ENCODE peak calls at places on chromosomes 12 and 14, in five cellular contexts. W, N, G, O and S are unnamed samples.

GRCh38 chr12:124109760-124110159 is 136.7 kb downstream of the ZNF664 start:
- DNase-seq in G (peak; percentile 37), O (peak; percentile 43), N (peak; percentile 34), W (no peak), S (no peak)

GRCh38 chr14:104793703-104793959 is 1.9 kb downstream of the AKT1 start:
- DNase-seq in W (no peak), N (no peak), O (no peak), G (no peak), S (no peak)

GRCh38 chr14:68246074-68246980 is 426.7 kb downstream of the RAD51B start:
- DNase-seq in G (no peak), N (no peak), W (no peak), O (no peak), S (no peak)

GRCh38 chr12:122956028-122956427 is 10.2 kb downstream of the ABCB9 start:
- DNase-seq in W (no peak), G (no peak), N (no peak), O (no peak), S (no peak)

GRCh38 chr12:26566670-26567069 is 266.3 kb downstream of the ITPR2 start:
- DNase-seq in W (no peak), G (no peak), O (no peak), N (peak; percentile 12), S (peak; percentile 44)

GRCh38 chr14:53849549-53849948 is 107.1 kb downstream of the BMP4 start:
- DNase-seq in G (no peak), N (no peak), O (no peak), W (no peak), S (no peak)

GRCh38 chr12:52699960-52700359 is 3.4 kb downstream of the KRT77 start:
- DNase-seq in W (no peak), O (no peak), G (no peak), N (no peak), S (no peak)

GRCh38 chr12:69022674-69023073 is 89.7 kb upstream of the CPM start:
- DNase-seq in G (no peak), W (no peak), O (no peak), N (peak; percentile 36), S (no peak)

GRCh38 chr14:99415496-99416281 is 65.0 kb downstream of the SETD3 start:
- DNase-seq in N (peak; percentile 86), W (peak; percentile 37), G (peak; percentile 50), O (peak; percentile 66), S (peak; percentile 72)

GRCh38 chr12:108833355-108833733 is 24.0 kb downstream of the SSH1 start:
- DNase-seq in W (no peak), G (no peak), N (peak; percentile 95), O (no peak), S (peak; percentile 96)

GRCh38 chr14:62143235-62143634 is 381.0 kb downstream of the SNAPC1 start:
- DNase-seq in O (no peak), N (peak; percentile 78), G (no peak), W (no peak), S (peak; percentile 90)

GRCh38 chr12:52037248-52037861 is 13.9 kb upstream of the NR4A1 start:
- DNase-seq in O (no peak), G (peak; percentile 54), N (peak; percentile 81), W (no peak), S (peak; percentile 60)

GRCh38 chr12:89307665-89308253 is 44.5 kb downstream of the DUSP6 start:
- DNase-seq in G (no peak), W (no peak), N (no peak), O (no peak), S (no peak)

GRCh38 chr14:102317564-102318248 is 1.8 kb upstream of the ZNF839 start:
- DNase-seq in N (peak; percentile 41), W (no peak), O (no peak), G (no peak), S (no peak)

GRCh38 chr12:98696036-98696646 is 51.1 kb downstream of the APAF1 start:
- DNase-seq in W (no peak), G (no peak), O (no peak), N (no peak), S (no peak)

GRCh38 chr14:24834951-24835350 is 201.0 kb upstream of the GZMB start:
- DNase-seq in O (no peak), N (no peak), G (no peak), W (no peak), S (no peak)

GRCh38 chr14:89190779-89191513 is 226.1 kb downstream of the FOXN3 start:
- DNase-seq in W (no peak), N (no peak), G (no peak), O (no peak), S (peak; percentile 12)

GRCh38 chr14:96614528-96614927 is 112.3 kb downstream of the PAPOLA start:
- DNase-seq in W (no peak), N (no peak), O (no peak), G (no peak), S (no peak)

GRCh38 chr12:1835178-1836131 is 15.1 kb downstream of the LRTM2 start:
- DNase-seq in N (no peak), O (no peak), W (no peak), G (no peak), S (no peak)

GRCh38 chr12:49944718-49945117 is 5.8 kb upstream of the AQP2 start:
- DNase-seq in W (no peak), O (no peak), G (no peak), N (no peak), S (no peak)

GRCh38 chr14:104933721-104934379 is 9.2 kb downstream of the PLD4 start:
- DNase-seq in O (no peak), G (no peak), N (no peak), W (no peak), S (no peak)

GRCh38 chr12:89968151-89968699 is 259.6 kb upstream of the ATP2B1 start:
- DNase-seq in W (no peak), N (no peak), G (no peak), O (no peak), S (no peak)

GRCh38 chr12:104720346-104721064 is 237.6 kb downstream of the SLC41A2 start:
- DNase-seq in G (peak; percentile 40), O (no peak), N (peak; percentile 59), W (peak; percentile 52), S (peak; percentile 68)

GRCh38 chr12:52200783-52201519 is 9.1 kb upstream of the KRT80 start:
- DNase-seq in G (no peak), N (no peak), O (no peak), W (no peak), S (no peak)

GRCh38 chr14:94615823-94616570 is 3.8 kb downstream of the SERPINA3 start:
- DNase-seq in W (no peak), O (no peak), N (no peak), G (no peak), S (no peak)

GRCh38 chr12:92802906-92803305 is 100.1 kb downstream of the PLEKHG7 start:
- DNase-seq in N (no peak), W (no peak), G (no peak), O (no peak), S (no peak)

GRCh38 chr12:62983594-62983993 is 48.6 kb upstream of the PPM1H start:
- DNase-seq in N (no peak), G (peak; percentile 58), W (no peak), O (peak; percentile 8), S (no peak)

GRCh38 chr12:109811624-109811995 is 21.6 kb downstream of the TRPV4 start:
- DNase-seq in G (no peak), N (no peak), O (no peak), W (no peak), S (no peak)

GRCh38 chr12:24228371-24228770 is 278.9 kb upstream of the SOX5 start:
- DNase-seq in W (no peak), G (no peak), O (no peak), N (no peak), S (no peak)

GRCh38 chr14:101039755-101040138 is 136.2 kb upstream of the RTL1 start:
- DNase-seq in O (no peak), N (no peak), G (no peak), W (no peak), S (no peak)

GRCh38 chr14:51963164-51963733 is 26.1 kb upstream of the RTRAF start:
- DNase-seq in W (no peak), N (no peak), O (no peak), G (no peak), S (peak; percentile 21)